ENCODE peak calls at places on chromosomes 12 and 14, in five cellular contexts. E is K562, G is GM12891, V is H1, F is SK-N-SH. S is an unnamed sample.

GRCh38 chr14:57029620-57030253 is 219.5 kb upstream of the OTX2 start:
- DNase-seq in E (no peak), G (no peak), V (no peak), F (no peak), S (no peak)

GRCh38 chr14:34426313-34427295 is 35.4 kb downstream of the SPTSSA start:
- DNase-seq in E (no peak), G (no peak), V (no peak), F (no peak), S (no peak)

GRCh38 chr14:80930836-80931389 is 10.6 kb downstream of the CEP128 start:
- DNase-seq in E (no peak), G (no peak), V (no peak), F (no peak), S (no peak)

GRCh38 chr14:66121859-66122258 is 364.3 kb upstream of the CCDC196 start:
- DNase-seq in E (no peak), G (no peak), V (no peak), F (no peak), S (no peak)

GRCh38 chr12:102891756-102892155 is 25.3 kb downstream of the PAH start:
- DNase-seq in E (no peak), G (no peak), V (no peak), F (no peak), S (no peak)

GRCh38 chr12:89789862-89790261 is 81.2 kb upstream of the ATP2B1 start:
- DNase-seq in E (no peak), G (no peak), V (no peak), F (no peak), S (no peak)

GRCh38 chr12:97134495-97134894 is 227.4 kb downstream of the NEDD1 start:
- DNase-seq in E (no peak), G (no peak), V (no peak), F (no peak), S (no peak)

GRCh38 chr12:101795786-101796185 is 35.0 kb downstream of the GNPTAB start:
- DNase-seq in E (no peak), G (no peak), V (no peak), F (no peak), S (no peak)

GRCh38 chr12:132205271-132206092 is 61.2 kb downstream of the NOC4L start:
- DNase-seq in E (no peak), G (no peak), V (no peak), F (peak), S (no peak)

GRCh38 chr14:70785556-70785955 is 23.8 kb downstream of the MAP3K9 start:
- DNase-seq in E (no peak), G (no peak), V (no peak), F (no peak), S (no peak)

GRCh38 chr14:106826833-106827369 is 1300.5 kb downstream of the TMEM121 start:
- DNase-seq in E (no peak), G (no peak), V (no peak), F (no peak), S (no peak)

GRCh38 chr12:109115404-109115757 is 1.0 kb upstream of the ACACB start:
- DNase-seq in E (no peak), G (no peak), V (no peak), F (no peak), S (no peak)

GRCh38 chr12:53975019-53975815 is 463 bp upstream of the HOTAIR start:
- DNase-seq in E (no peak), G (no peak), V (no peak), F (no peak), S (no peak)

GRCh38 chr12:16531623-16532022 is 74.3 kb downstream of the LMO3 start:
- DNase-seq in E (no peak), G (no peak), V (no peak), F (peak), S (no peak)

GRCh38 chr14:102323102-102323501 is 3.6 kb downstream of the ZNF839 start:
- DNase-seq in E (no peak), G (no peak), V (no peak), F (peak), S (no peak)

GRCh38 chr12:87332987-87333761 is 696.0 kb downstream of the C12orf50 start:
- DNase-seq in E (no peak), G (no peak), V (no peak), F (peak), S (no peak)

GRCh38 chr12:13195244-13195643 is 1.3 kb upstream of the EMP1 start:
- DNase-seq in E (no peak), G (no peak), V (no peak), F (no peak), S (no peak)

GRCh38 chr14:99454246-99454645 is 26.4 kb downstream of the SETD3 start:
- DNase-seq in E (peak), G (no peak), V (no peak), F (no peak), S (no peak)

GRCh38 chr12:11765817-11766794 is 116.6 kb downstream of the ETV6 start:
- DNase-seq in E (no peak), G (no peak), V (no peak), F (no peak), S (no peak)

DNA sequence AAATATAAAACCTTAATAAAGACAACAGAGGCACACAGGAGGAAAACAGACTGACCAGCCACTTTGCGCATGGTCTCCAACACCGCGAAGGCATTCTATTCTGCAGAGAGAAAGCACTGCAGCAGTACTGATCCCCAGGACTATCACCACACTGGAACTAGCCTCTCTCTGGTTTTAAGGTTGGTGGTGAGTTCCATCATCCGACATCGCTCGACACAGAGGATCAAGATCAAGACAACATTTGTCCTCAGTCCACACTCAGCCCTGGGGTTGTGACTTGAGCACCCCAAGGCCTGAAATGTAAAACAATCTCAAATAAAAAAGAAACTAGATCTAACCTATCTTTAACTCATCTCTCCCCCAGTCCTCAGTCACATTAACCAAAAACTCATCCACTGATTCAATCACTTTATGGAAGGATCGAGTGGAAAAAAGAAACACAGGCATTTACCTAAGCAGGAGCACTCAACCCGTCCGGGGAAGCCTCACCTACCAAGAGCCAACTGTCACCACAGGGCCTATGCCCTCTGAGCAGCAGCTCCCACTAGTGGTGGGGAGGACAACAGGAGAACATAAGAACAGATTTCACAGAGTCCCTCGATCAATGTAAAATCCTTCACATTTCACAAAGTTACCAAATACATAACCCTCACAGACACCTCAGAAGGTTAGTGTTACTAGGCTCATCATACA is 17.7 kb downstream of the STXBP6 start:
- DNase-seq in E (peak), G (no peak), V (no peak), F (no peak), S (no peak)
- TF ChIP-seq POLR2AphosphoS5 in E (no peak), G (no peak), V (no peak), F (no peak), S (no peak)

GRCh38 chr12:46370792-46371717 is 1.5 kb downstream of the SLC38A2 start:
- DNase-seq in E (peak), G (peak), V (peak), F (peak), S (peak)

GRCh38 chr12:46369095-46369473 is 3.5 kb downstream of the SLC38A2 start:
- DNase-seq in E (no peak), G (no peak), V (no peak), F (no peak), S (no peak)

GRCh38 chr12:46369474-46370379 is 2.8 kb downstream of the SLC38A2 start:
- DNase-seq in E (no peak), G (no peak), V (no peak), F (no peak), S (no peak)

GRCh38 chr12:46371718-46372130 is 849 bp downstream of the SLC38A2 start:
- DNase-seq in E (peak), G (peak), V (no peak), F (peak), S (peak)

GRCh38 chr12:46370380-46370734 is 2.2 kb downstream of the SLC38A2 start:
- DNase-seq in E (no peak), G (no peak), V (no peak), F (no peak), S (no peak)
- TF ChIP-seq TAF1 in E (no peak), G (no peak), V (no peak), F (no peak), S (no peak)

DNA sequence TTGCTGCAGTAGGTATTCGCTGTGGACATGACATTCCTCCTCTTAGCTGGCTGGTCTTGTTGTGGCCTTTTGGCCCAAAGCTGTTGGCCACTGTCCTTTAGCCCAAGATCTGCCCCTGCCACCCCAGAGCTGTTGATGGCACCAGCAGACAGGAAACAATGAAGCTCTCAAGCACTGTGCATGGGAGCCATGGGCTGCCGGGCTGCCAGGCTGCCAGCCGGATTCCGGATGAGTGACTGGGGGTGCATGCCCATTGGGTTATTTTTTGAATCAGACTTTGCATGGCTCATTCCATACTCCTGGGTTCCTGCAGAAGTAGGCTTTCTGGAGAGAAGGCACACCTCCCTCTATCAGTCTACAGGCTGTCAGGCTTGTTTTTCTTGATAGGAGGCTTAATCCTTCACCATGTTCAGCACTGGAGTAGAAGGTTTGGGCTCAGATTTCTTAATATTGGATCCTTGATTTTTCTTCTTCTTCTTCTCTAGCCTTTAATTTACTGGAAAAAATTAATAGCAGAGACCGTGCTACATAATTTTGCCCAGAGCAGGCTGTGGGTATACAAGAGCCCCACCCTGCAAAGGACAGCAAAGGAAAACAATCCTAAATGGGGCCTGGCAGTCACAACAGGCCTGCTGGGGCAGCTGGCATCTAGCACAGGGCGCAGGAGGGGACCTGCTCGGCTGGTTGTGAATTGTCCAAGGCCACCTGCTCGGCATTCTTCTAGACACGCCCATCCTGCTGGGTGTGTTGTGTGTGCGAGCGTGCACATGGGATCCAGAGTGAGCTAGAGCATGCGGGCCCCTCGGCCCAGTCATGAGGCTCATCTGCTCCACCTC is 32.2 kb downstream of the MAX start:
- DNase-seq in E (no peak), G (no peak), V (no peak), F (no peak), S (no peak)
- TF ChIP-seq POLR2AphosphoS5 in E (no peak), G (no peak), V (no peak), F (no peak), S (no peak)

GRCh38 chr14:29668201-29668600 is 259.4 kb downstream of the PRKD1 start:
- DNase-seq in E (no peak), G (no peak), V (no peak), F (no peak), S (no peak)

DNA sequence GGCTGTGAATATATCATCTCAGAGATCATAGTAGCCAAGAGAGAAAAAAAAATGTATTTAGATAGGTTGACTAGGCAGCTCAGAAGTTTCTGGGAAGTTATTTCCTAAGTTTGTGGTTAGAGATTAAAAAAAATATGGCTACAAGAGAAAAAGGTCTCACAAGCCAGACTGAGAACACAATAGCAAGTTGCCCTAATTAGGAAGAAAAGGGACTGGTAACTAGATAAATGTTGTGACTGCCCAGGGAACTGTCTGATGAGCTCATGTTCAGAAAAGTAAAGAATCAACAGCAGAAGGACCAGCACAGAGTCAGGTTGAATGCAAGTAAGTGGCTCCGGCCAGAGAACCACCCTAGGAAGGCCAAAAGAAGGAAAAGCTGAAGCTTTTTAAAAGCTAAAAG is 256.6 kb downstream of the PRKD1 start:
- DNase-seq in E (no peak), G (no peak), V (no peak), F (no peak), S (no peak)
- TF ChIP-seq TAF1 in E (no peak), G (no peak), V (no peak), F (no peak), S (no peak)

GRCh38 chr12:69676257-69677012 is 22.7 kb downstream of the BEST3 start:
- DNase-seq in E (no peak), G (no peak), V (no peak), F (no peak), S (no peak)
- TF ChIP-seq POLR2AphosphoS5 in E (no peak), G (no peak), V (no peak), F (no peak), S (no peak)

DNA sequence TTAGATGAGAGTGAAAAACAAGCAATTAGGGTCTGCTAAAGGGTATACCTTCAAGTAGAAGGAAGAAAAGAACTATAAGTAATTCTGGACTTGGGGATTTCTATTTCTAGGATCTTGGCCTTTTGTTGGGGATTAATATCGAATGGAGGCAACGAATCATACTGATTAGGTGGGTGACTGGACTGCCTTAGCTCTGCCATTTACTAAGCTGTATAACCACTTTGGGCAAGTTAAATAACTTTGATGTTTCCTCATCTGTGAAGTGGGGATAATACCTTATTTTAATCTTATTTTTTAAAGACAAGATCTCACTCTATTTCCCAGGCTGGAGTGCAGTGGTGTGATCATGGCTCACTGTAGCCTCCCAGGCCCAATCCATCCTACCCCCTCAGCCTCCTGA is 6.6 kb downstream of the IKBIP start:
- DNase-seq in E (no peak), G (no peak), V (no peak), F (no peak), S (no peak)
- TF ChIP-seq TAF1 in E (no peak), G (no peak), V (no peak), F (no peak), S (no peak)

DNA sequence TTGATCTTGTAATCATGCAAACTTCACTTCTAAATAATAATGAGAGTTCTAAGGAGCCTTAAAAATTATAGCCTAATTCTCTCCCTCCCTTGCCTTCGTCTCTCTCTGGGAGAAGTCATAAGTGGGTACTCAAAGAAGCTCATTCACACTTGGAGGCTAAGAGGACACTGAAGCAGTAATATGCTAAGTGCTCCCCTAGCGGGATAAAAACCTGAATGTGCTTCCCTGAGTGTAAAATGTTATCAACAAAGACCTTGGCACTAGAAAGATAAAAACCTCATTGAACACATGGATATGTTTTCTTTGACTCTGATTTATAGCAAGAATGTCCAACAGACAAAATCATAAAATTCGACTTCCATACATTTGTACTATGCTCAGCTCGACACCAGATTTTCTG is 337.9 kb upstream of the NOVA1 start:
- DNase-seq in E (no peak), G (no peak), V (no peak), F (no peak), S (no peak)
- TF ChIP-seq POLR2AphosphoS5 in E (no peak), G (no peak), V (no peak), F (no peak), S (no peak)

GRCh38 chr12:55938826-55939501 is 8.0 kb downstream of the DGKA start:
- DNase-seq in E (no peak), G (no peak), V (no peak), F (no peak), S (no peak)
- TF ChIP-seq TAF1 in E (no peak), G (no peak), V (no peak), F (no peak), S (no peak)